ENCODE peak calls at places on chromosome 14, in seven cellular contexts. C, J, W, R, H, E and B are unnamed samples.

GRCh38 chr14:58882577-58883018 is 244.8 kb downstream of the DACT1 start:
- DNase-seq in R (no peak), W (no peak), J (no peak), C (peak; percentile 81), H (no peak), E (peak; percentile 17), B (no peak)

GRCh38 chr14:67536087-67536486 is 3.0 kb downstream of the PLEKHH1 start:
- DNase-seq in E (no peak), H (no peak), J (no peak), R (no peak), W (no peak), C (no peak), B (no peak)

GRCh38 chr14:29648045-29648444 is 279.6 kb downstream of the PRKD1 start:
- DNase-seq in H (no peak), R (no peak), E (no peak), W (no peak), J (no peak), C (peak; percentile 18), B (no peak)

GRCh38 chr14:94888108-94888507 is 118.2 kb upstream of the GSC start:
- DNase-seq in R (no peak), E (peak; percentile 67), H (no peak), W (no peak), C (no peak), J (no peak), B (no peak)

GRCh38 chr14:75081835-75082234 is 12.4 kb downstream of the ZC2HC1C start:
- DNase-seq in J (no peak), C (no peak), E (no peak), H (no peak), R (no peak), W (no peak), B (no peak)

GRCh38 chr14:105126970-105127307 is 41.6 kb downstream of the JAG2 start:
- DNase-seq in C (peak; percentile 1), E (no peak), W (no peak), J (no peak), R (no peak), H (no peak), B (no peak)

GRCh38 chr14:99958380-99958779 is 106.8 kb upstream of the EVL start:
- DNase-seq in W (no peak), E (no peak), H (no peak), R (no peak), J (no peak), C (no peak), B (no peak)

GRCh38 chr14:100696590-100696989 is 30.1 kb upstream of the DLK1 start:
- DNase-seq in R (no peak), J (no peak), C (no peak), W (no peak), H (no peak), E (peak; percentile 61), B (no peak)

GRCh38 chr14:67428501-67429031 is 16.6 kb upstream of the PLEK2 start:
- DNase-seq in R (no peak), C (peak; percentile 82), W (peak; percentile 54), J (no peak), E (peak; percentile 74), H (peak; percentile 66), B (no peak)

GRCh38 chr14:75277796-75278421 is 719 bp upstream of the FOS start:
- DNase-seq in J (no peak), C (no peak), W (no peak), H (peak; percentile 52), E (no peak), R (no peak), B (no peak)

GRCh38 chr14:32567543-32568384 is 238.7 kb downstream of the AKAP6 start:
- DNase-seq in C (peak; percentile 76), W (no peak), E (no peak), R (no peak), H (peak; percentile 18), J (no peak), B (no peak)

GRCh38 chr14:60981626-60982455 is 796 bp downstream of the SLC38A6 start:
- DNase-seq in E (peak; percentile 76), C (peak; percentile 90), W (peak; percentile 62), J (no peak), R (no peak), H (peak; percentile 78), B (peak; percentile 17)

GRCh38 chr14:91249841-91250616 is 5.5 kb upstream of the GPR68 start:
- DNase-seq in W (peak; percentile 36), H (no peak), R (no peak), C (peak; percentile 79), J (no peak), E (peak; percentile 36), B (peak; percentile 70)
- TF ChIP-seq CTCF in W (no peak), H (no peak), R (no peak), C (no peak), J (no peak), E (no peak), B (no peak)

GRCh38 chr14:72478397-72479025 is 415.4 kb downstream of the DPF3 start:
- DNase-seq in H (no peak), E (no peak), R (no peak), C (peak; percentile 7), J (no peak), W (no peak), B (no peak)

GRCh38 chr14:72471346-72471745 is 422.6 kb downstream of the DPF3 start:
- DNase-seq in R (no peak), W (no peak), E (no peak), J (no peak), C (peak; percentile 47), H (no peak), B (no peak)

GRCh38 chr14:72476657-72477499 is 417.0 kb downstream of the DPF3 start:
- DNase-seq in R (no peak), E (peak; percentile 20), H (peak; percentile 15), C (peak; percentile 88), W (peak; percentile 1), J (peak; percentile 13), B (peak; percentile 93)

DNA sequence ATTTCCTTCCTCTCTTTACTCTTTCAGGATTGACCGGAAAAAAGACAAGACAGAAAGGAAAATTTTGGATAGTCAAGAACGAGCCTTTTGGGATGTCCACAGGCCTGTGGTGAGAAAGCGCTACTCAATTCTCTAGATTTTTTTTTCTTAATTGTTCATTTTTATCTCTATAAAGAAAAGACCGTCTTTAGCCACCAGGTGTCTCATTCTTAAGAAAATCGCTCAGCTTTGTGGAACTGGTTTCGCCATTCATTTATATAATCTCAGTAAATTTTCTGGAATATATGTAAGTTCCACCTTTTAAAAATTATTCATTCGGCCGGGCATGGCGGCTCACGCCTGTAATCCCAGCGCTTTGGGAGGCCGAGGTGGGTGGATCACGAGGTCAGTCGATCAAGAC is 421.1 kb downstream of the DPF3 start:
- DNase-seq in R (no peak), W (peak; percentile 19), C (no peak), E (no peak), J (no peak), H (no peak), B (no peak)
- TF ChIP-seq CTCF in R (no peak), W (no peak), C (peak; percentile 15), E (no peak), J (no peak), H (no peak), B (peak; percentile 39)

DNA sequence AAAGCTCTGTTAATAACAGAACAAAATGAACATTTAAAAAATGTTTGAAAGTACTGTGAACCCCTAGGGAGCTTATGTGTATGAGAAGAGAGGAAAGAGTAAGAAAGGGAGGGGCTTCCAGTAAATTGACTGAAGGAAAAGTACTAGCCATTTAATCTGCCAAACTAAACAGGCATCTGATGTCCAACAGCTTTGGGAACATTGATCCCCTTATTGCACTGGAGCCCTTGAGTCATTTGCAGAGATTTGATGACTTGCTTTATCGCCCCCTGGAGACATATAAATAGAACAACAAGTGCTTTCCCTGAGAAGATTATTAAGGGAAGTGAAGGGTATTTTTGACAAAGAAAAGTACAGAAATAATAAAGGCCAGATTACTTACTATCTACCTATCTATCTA is 319.3 kb upstream of the NOVA1 start:
- DNase-seq in E (peak; percentile 40), J (no peak), H (peak; percentile 40), R (peak; percentile 7), W (peak; percentile 6), C (peak; percentile 28), B (no peak)
- TF ChIP-seq CTCF in E (peak; percentile 49), J (no peak), H (peak; percentile 48), R (peak; percentile 45), W (peak; percentile 8), C (peak; percentile 53), B (no peak)

GRCh38 chr14:22865424-22866215 is 5.9 kb upstream of the LRP10 start:
- DNase-seq in H (no peak), C (no peak), J (no peak), E (no peak), W (no peak), R (no peak), B (peak; percentile 33)
- TF ChIP-seq CTCF in H (peak; percentile 16), C (peak; percentile 36), J (no peak), E (peak; percentile 25), W (no peak), R (peak; percentile 62), B (peak; percentile 28)